ENCODE peak calls at places on chromosomes 1 and 21, in four cellular contexts. Q, H, T and Z are unnamed samples. For H3K4me1, the result is how much of the 10 kb centered on the place peaks cover.

GRCh38 chr1:78715181-78715661 is 65.6 kb downstream of the IFI44 start:
- DNase-seq in H (no peak), T (no peak), Q (peak), Z (no peak)

GRCh38 chr1:212667223-212668139 is 32.2 kb downstream of the BATF3 start:
- DNase-seq in H (no peak), Q (peak), T (no peak), Z (no peak)

GRCh38 chr21:36747815-36748381 is 49.0 kb downstream of the SIM2 start:
- DNase-seq in H (peak), T (peak), Q (peak), Z (peak)

GRCh38 chr1:28971980-28972771 is 57.8 kb downstream of the EPB41 start:
- DNase-seq in H (no peak), T (no peak), Q (peak), Z (no peak)

GRCh38 chr1:5944848-5945167 is 47.4 kb downstream of the NPHP4 start:
- DNase-seq in T (no peak), H (no peak), Q (no peak), Z (no peak)

GRCh38 chr21:41894922-41895557 is 15.9 kb upstream of the PRDM15 start:
- DNase-seq in Q (peak), T (no peak), H (no peak), Z (no peak)

GRCh38 chr1:85801520-85801919 is 93.3 kb upstream of the ZNHIT6 start:
- DNase-seq in H (no peak), Q (peak), T (no peak), Z (no peak)

GRCh38 chr1:2554621-2555387 is 1.4 kb upstream of the TNFRSF14 start:
- DNase-seq in T (peak), Q (no peak), H (peak), Z (no peak)

GRCh38 chr21:39082656-39083376 is 100.4 kb downstream of the PSMG1 start:
- DNase-seq in Q (no peak), T (no peak), H (peak), Z (peak)

GRCh38 chr1:12087797-12088314 is 24.8 kb downstream of the TNFRSF8 start:
- DNase-seq in T (no peak), Q (no peak), H (peak), Z (no peak)

GRCh38 chr1:194717941-194718340 is 1531.5 kb upstream of the B3GALT2 start:
- DNase-seq in H (no peak), T (no peak), Q (peak), Z (no peak)

GRCh38 chr1:240189386-240189989 is 97.8 kb downstream of the FMN2 start:
- DNase-seq in H (peak), T (peak), Q (peak), Z (no peak)

GRCh38 chr1:84504580-84505021 is 1.6 kb upstream of the SPATA1 start:
- DNase-seq in Q (peak), T (peak), H (no peak), Z (no peak)

GRCh38 chr1:151720974-151721787 is at the start of gene RIIAD1:
- DNase-seq in T (peak), Q (no peak), H (no peak), Z (no peak)

GRCh38 chr1:76640723-76641122 is 226.6 kb upstream of the ST6GALNAC5 start:
- DNase-seq in H (no peak), T (no peak), Q (no peak), Z (no peak)

GRCh38 chr1:9717193-9718005 is 65.9 kb downstream of the PIK3CD start:
- DNase-seq in Q (no peak), T (peak), H (peak), Z (peak)

GRCh38 chr1:8217011-8217711 is 100.8 kb upstream of the SLC45A1 start:
- DNase-seq in H (peak), T (peak), Q (no peak), Z (peak)

GRCh38 chr21:36478207-36478701 is 1.7 kb downstream of the CLDN14 start:
- DNase-seq in H (no peak), Q (peak), T (no peak), Z (no peak)

GRCh38 chr1:162136760-162137537 is 67.5 kb downstream of the NOS1AP start:
- DNase-seq in H (no peak), Q (peak), T (no peak), Z (no peak)

GRCh38 chr1:15838721-15839120 is 8.8 kb upstream of the SPEN start:
- DNase-seq in T (no peak), Q (no peak), H (no peak), Z (no peak)

GRCh38 chr1:222994506-222995229 is 148.4 kb downstream of the TLR5 start:
- DNase-seq in H (no peak), T (no peak), Q (peak), Z (no peak)

GRCh38 chr21:46171996-46172862 is 12.0 kb downstream of the SPATC1L start:
- DNase-seq in Q (no peak), H (no peak), T (no peak), Z (no peak)

GRCh38 chr1:3504823-3505155 is 50.3 kb downstream of the ARHGEF16 start:
- DNase-seq in T (no peak), H (no peak), Q (no peak), Z (no peak)

GRCh38 chr1:230909974-230910754 is 41.8 kb upstream of the C1orf198 start:
- DNase-seq in T (no peak), Q (no peak), H (no peak), Z (no peak)

GRCh38 chr1:119347858-119348257 is 20.7 kb upstream of the HAO2 start:
- DNase-seq in T (no peak), Q (no peak), H (no peak), Z (no peak)

GRCh38 chr1:59990470-59990869 is 63.9 kb upstream of the CYP2J2 start:
- DNase-seq in Q (no peak), T (peak), H (no peak), Z (no peak)

GRCh38 chr1:151047925-151048644 is 534 bp downstream of the C1orf56 start:
- DNase-seq in Q (peak), T (peak), H (peak), Z (peak)

GRCh38 chr1:43367026-43367903 is 546 bp downstream of the ELOVL1 start:
- DNase-seq in H (peak), Q (no peak), T (no peak), Z (peak)

GRCh38 chr1:26275580-26276431 is 4.1 kb upstream of the SH3BGRL3 start:
- DNase-seq in H (peak), Q (peak), T (peak), Z (peak)

GRCh38 chr1:111406325-111406768 is 21.2 kb downstream of the OVGP1 start:
- DNase-seq in Q (peak), H (peak), T (no peak), Z (no peak)

GRCh38 chr1:223153177-223154119 is 10.4 kb upstream of the TLR5 start:
- DNase-seq in T (peak), Q (peak), H (no peak), Z (no peak)

GRCh38 chr1:61080408-61081134 is 1.8 kb upstream of the NFIA start:
- DNase-seq in T (peak), Q (no peak), H (no peak), Z (no peak)

GRCh38 chr1:244414543-244414942 is 37.2 kb downstream of the ADSS2 start:
- DNase-seq in H (no peak), T (no peak), Q (peak), Z (no peak)

GRCh38 chr1:54709547-54710292 is 5.9 kb upstream of the TTC4 start:
- DNase-seq in H (no peak), Q (no peak), T (no peak), Z (no peak)

GRCh38 chr1:46622341-46622740 is 5.7 kb upstream of the MOB3C start:
- DNase-seq in T (no peak), Q (peak), H (peak), Z (no peak)

GRCh38 chr1:26538480-26539412 is 9.2 kb downstream of the RPS6KA1 start:
- DNase-seq in Q (peak), T (peak), H (peak), Z (peak)

GRCh38 chr21:33739701-33740100 is 97.4 kb downstream of the ITSN1 start:
- DNase-seq in H (no peak), Q (no peak), T (no peak), Z (no peak)

GRCh38 chr1:183699643-183700160 is 46.6 kb upstream of the APOBEC4 start:
- DNase-seq in H (no peak), T (peak), Q (peak), Z (no peak)
- H3K4me1 ChIP-seq in H (under half), T (half or more), Q (under half), Z (under half)

GRCh38 chr1:100832676-100833469 is 61.8 kb downstream of the EXTL2 start:
- DNase-seq in T (no peak), Q (no peak), H (no peak), Z (no peak)

GRCh38 chr1:100834779-100835645 is 59.6 kb downstream of the EXTL2 start:
- DNase-seq in H (no peak), Q (peak), T (no peak), Z (no peak)

DNA sequence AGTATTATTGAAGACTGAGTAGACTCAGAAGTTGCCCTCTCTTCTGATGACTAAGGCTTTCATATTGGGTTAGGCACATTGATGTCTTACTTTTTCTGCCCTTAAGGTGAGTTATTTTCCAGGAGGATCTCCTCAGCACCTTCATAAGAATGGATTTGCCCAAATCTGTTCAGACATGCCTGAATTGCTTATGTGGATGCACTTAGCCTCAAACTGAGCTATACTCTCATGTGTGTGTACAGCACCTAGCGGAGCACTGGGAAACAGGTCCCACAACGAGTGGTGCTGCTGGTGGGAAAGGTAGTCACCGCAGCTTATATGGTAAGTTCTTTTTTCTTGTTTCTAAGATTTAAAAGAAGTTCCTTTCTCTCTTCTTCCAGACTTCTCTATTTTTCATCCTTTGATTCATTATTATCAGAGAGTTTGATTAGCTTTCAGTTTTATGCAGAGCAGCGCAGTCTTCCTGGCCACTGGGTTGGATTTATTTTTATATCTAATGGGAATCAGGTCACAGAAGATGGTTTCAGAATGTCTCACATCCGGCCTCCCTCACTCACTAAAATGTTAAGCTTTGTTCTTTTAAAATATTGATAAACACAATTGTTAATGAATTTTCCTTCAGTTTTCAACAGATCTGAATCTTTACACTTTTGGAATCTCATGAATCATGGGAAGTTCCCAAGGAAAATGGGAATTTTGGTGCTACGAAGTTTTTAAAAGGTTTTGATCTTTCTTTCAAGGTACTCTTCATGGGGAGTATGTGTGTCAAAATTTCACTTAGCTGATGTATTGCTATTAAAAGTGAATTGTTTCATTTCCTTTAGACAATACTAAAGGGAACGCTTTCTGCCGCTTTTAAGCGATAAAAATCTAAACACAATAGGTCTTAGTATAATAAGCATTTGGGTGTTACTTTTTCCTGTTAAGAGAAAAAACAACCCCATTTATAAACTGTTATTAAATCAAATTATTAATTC is 58.5 kb downstream of the EXTL2 start:
- DNase-seq in H (no peak), T (no peak), Q (peak), Z (no peak)
- H3K4me1 ChIP-seq in H (under half), T (under half), Q (under half), Z (under half)

DNA sequence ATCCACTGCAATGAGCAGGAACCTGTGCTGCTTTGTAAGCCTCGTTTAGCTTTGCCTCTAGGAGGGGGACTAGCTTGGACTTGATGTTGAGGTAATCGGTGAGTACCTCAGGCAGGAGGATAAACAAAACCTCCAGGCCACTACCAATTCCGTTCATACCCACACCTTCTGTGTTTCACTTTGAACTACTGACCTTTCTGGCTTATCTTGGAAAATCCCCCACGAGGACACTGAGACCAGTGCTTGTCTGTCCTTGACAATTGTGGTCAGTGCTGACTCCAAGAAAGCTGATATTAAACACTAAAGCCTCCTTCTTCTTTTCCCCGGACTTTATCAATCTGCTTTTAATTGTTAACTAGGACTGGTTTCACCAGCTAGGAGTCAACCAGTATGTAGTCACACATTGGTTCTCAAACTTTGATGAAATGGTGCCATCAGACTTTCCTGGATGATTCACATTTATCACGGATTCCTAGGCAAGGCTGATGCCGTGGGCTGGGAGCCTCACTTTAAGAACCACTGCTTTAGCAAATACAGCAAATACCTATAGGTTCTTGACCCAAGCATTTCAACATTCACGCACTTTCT is 52.7 kb downstream of the TGFB2 start:
- DNase-seq in T (peak), Q (no peak), H (no peak), Z (no peak)
- H3K4me1 ChIP-seq in T (under half), Q (under half), H (under half), Z (under half)

DNA sequence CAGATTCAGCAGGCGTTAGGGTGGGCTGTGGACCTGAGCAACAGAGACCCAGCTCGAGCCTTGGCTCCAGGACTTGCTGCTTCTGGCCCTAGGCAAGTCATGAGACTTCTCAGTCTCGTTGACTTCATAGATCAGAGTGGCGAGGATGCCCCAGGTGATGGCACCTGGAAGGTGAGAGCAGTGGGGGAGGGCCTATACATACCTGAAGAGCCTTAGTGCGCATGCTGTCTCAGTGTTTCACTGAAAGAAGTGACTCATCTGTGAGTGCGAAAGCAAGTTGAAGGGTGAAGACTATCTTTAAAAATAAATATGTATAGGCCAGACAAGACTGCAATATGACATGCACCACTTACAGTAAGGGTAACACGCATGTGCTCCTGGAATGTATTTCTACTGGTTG is 10.1 kb downstream of the PLEKHA6 start:
- DNase-seq in Q (no peak), T (no peak), H (no peak), Z (no peak)
- H3K4me1 ChIP-seq in Q (under half), T (under half), H (half or more), Z (under half)

DNA sequence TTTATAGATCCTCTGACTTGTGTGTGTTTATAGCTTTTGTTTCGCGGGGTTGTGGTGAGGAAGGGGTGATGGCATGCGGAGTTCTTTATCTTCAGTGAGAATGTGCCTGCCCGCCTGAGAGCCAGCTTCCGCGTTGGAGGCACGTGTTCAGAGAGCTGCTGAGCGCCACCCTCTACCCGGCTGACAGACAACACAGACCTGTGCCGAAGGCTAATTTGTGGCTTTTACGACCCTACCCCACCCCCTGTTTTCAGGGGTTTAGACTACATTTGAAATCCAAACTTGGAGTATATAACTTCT is 14.4 kb upstream of the CD101 start:
- DNase-seq in Q (no peak), T (no peak), H (no peak), Z (peak)
- H3K4me1 ChIP-seq in Q (under half), T (under half), H (under half), Z (under half)

GRCh38 chr1:226034482-226034881 is 28.0 kb upstream of the H3-3A start:
- DNase-seq in H (peak), Q (peak), T (no peak), Z (no peak)

GRCh38 chr1:226033599-226034390 is 28.7 kb upstream of the H3-3A start:
- DNase-seq in H (no peak), Q (no peak), T (no peak), Z (no peak)

GRCh38 chr1:226035915-226036314 is 26.6 kb upstream of the H3-3A start:
- DNase-seq in Q (no peak), H (no peak), T (no peak), Z (no peak)

GRCh38 chr1:226041419-226041818 is 21.1 kb upstream of the H3-3A start:
- DNase-seq in H (no peak), Q (no peak), T (no peak), Z (no peak)

GRCh38 chr1:226038661-226039060 is 23.9 kb upstream of the H3-3A start:
- DNase-seq in H (peak), Q (no peak), T (no peak), Z (no peak)
- H3K4me1 ChIP-seq in H (under half), Q (under half), T (under half), Z (under half)